ENCODE peak calls at places on chromosomes 6 and 20, in ten cellular contexts. C is CD8-positive, alpha-beta memory T cell; D is neural progenitor cell; K is endodermal cell; N is HCT116; P is hepatocyte; Z is transverse colon; U is lung; Q is thoracic aorta; J is mucosa of descending colon. L is an unnamed sample.

GRCh38 chr6:44495036-44495901 is 107.8 kb downstream of the CDC5L start:
- DNase-seq in C (no peak), D (peak; percentile 26), K (no peak), N (no peak), P (no peak), Z (no peak), U (no peak), Q (no peak), J (no peak), L (no peak)

GRCh38 chr6:68559716-68560115 is 75.4 kb upstream of the ADGRB3 start:
- DNase-seq in C (no peak), D (peak; percentile 48), K (peak; percentile 44), N (no peak), P (no peak), Z (no peak), U (no peak), Q (no peak), J (no peak), L (no peak)

GRCh38 chr20:5354871-5355270 is 38.1 kb upstream of the PROKR2 start:
- DNase-seq in C (no peak), D (no peak), K (no peak), N (no peak), P (no peak), Z (no peak), U (no peak), Q (no peak), J (no peak), L (no peak)

GRCh38 chr20:6769953-6770831 is 2.7 kb downstream of the BMP2 start:
- DNase-seq in C (no peak), D (peak; percentile 64), K (peak; percentile 87), N (no peak), P (peak; percentile 79), Z (peak; percentile 65), U (peak; percentile 52), Q (no peak), J (peak; percentile 80), L (peak; percentile 43)

GRCh38 chr6:6784514-6785162 is 196.1 kb downstream of the LY86 start:
- DNase-seq in C (no peak), D (no peak), K (no peak), N (no peak), P (no peak), Z (no peak), U (no peak), Q (no peak), J (no peak), L (no peak)

GRCh38 chr6:138765896-138766487 is 7.6 kb upstream of the CCDC28A start:
- DNase-seq in C (no peak), D (peak; percentile 47), K (no peak), N (peak; percentile 29), P (peak; percentile 49), Z (no peak), U (no peak), Q (no peak), J (no peak), L (peak; percentile 45)

GRCh38 chr6:33949877-33950831 is 146.4 kb upstream of the MLN start:
- DNase-seq in C (no peak), D (no peak), K (peak; percentile 81), N (no peak), P (peak; percentile 44), Z (peak; percentile 40), U (no peak), Q (no peak), J (peak; percentile 59), L (peak; percentile 74)

GRCh38 chr20:46970937-46971630 is 76.4 kb downstream of the EYA2 start:
- DNase-seq in C (no peak), D (peak; percentile 87), K (peak; percentile 84), N (peak; percentile 95), P (peak; percentile 82), Z (no peak), U (no peak), Q (no peak), J (no peak), L (peak; percentile 27)

GRCh38 chr6:36120979-36121706 is 9.2 kb upstream of the MAPK13 start:
- DNase-seq in C (peak; percentile 69), D (no peak), K (peak; percentile 72), N (no peak), P (peak; percentile 70), Z (peak; percentile 83), U (peak; percentile 60), Q (no peak), J (peak; percentile 85), L (peak; percentile 81)

GRCh38 chr6:2623348-2623747 is 127.4 kb downstream of the MYLK4 start:
- DNase-seq in C (no peak), D (no peak), K (no peak), N (no peak), P (no peak), Z (peak; percentile 55), U (no peak), Q (no peak), J (peak; percentile 71), L (peak; percentile 27)

GRCh38 chr6:89122625-89123024 is 4.8 kb upstream of the SRSF12 start:
- DNase-seq in C (no peak), D (peak; percentile 38), K (no peak), N (peak; percentile 21), P (peak; percentile 65), Z (no peak), U (peak; percentile 7), Q (no peak), J (no peak), L (peak; percentile 55)

DNA sequence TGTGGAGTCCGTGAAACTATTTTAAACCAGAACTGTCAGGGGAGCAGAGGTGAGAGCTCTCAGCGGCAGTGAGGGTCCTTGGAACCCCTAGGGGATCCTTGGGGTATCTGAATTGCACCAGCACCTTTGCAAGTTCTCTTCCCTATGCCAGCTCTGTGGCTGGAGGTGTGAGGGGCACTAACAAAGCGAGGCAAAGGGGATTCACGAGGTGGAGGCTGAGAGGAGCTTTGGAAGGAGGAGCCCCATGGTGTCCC is 49.5 kb downstream of the SYNJ2 start:
- DNase-seq in C (no peak), D (no peak), K (no peak), N (no peak), P (no peak), Z (no peak), U (no peak), Q (no peak), J (no peak), L (no peak)
- H3K4me1 ChIP-seq in C (peaks cover 37% of the 10 kb centered on the region), D (peaks cover 6% of the 10 kb centered on the region), K (no peaks in the 10 kb centered on the region), N (peaks cover 36% of the 10 kb centered on the region), P (peaks cover 35% of the 10 kb centered on the region), Z (peaks cover 55% of the 10 kb centered on the region), U (peaks cover 20% of the 10 kb centered on the region), Q (peaks cover 58% of the 10 kb centered on the region), J (peaks cover 35% of the 10 kb centered on the region), L (peaks cover 6% of the 10 kb centered on the region)

GRCh38 chr20:31801511-31801910 is 17.6 kb upstream of the MYLK2 start:
- DNase-seq in C (no peak), D (no peak), K (no peak), N (no peak), P (no peak), Z (no peak), U (no peak), Q (no peak), J (no peak), L (no peak)
- H3K36me3 ChIP-seq in C (no peaks in the 10 kb centered on the region), D (peaks cover 32% of the 10 kb centered on the region), K (peaks cover 86% of the 10 kb centered on the region), N (peaks cover 55% of the 10 kb centered on the region), P (no peaks in the 10 kb centered on the region), Z (no peaks in the 10 kb centered on the region), U (no peaks in the 10 kb centered on the region), Q (no peaks in the 10 kb centered on the region), J (no peaks in the 10 kb centered on the region), L (peaks cover 4% of the 10 kb centered on the region)

GRCh38 chr20:33825340-33826269 is 14.5 kb downstream of the CHMP4B start:
- DNase-seq in C (no peak), D (no peak), K (peak; percentile 67), N (no peak), P (peak; percentile 52), Z (no peak), U (no peak), Q (no peak), J (no peak), L (peak; percentile 92)

GRCh38 chr20:33824852-33825251 is 13.7 kb downstream of the CHMP4B start:
- DNase-seq in C (no peak), D (no peak), K (no peak), N (no peak), P (no peak), Z (no peak), U (no peak), Q (no peak), J (no peak), L (no peak)

GRCh38 chr20:33827629-33828325 is 16.6 kb downstream of the CHMP4B start:
- DNase-seq in C (no peak), D (no peak), K (no peak), N (no peak), P (no peak), Z (no peak), U (no peak), Q (no peak), J (no peak), L (no peak)

GRCh38 chr20:33827109-33827508 is 16.0 kb downstream of the CHMP4B start:
- DNase-seq in C (no peak), D (no peak), K (no peak), N (no peak), P (no peak), Z (no peak), U (no peak), Q (no peak), J (no peak), L (no peak)

DNA sequence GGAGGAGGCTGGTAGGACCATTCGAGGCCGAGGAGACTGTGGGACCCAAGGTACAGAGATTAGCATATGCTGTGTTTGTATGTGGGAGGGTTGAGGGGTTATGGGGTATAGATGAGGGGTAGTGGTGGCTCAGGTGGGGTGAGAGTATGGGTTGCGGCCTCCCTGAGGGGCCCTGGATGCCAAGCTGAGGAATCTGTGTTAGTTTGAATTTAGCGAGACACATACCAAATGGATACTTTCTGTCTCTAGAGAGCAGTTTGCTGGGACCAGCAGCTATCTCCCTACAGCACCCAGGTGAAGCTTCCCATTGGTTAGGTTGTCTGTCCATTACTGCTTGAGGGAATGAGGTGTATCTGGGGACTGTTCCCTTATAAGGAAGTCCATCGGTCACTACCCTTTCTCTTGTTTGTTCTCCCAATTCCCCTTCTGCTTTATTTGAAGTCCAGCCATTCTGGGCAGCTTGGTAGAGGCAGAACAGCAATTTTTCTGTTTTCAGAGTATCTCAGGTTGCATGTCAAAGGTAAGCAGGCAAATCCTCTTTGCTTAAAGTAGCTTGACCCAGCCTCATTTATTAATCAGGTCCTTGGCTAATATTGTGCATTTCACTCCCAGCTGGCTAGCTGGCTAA is 15.2 kb downstream of the CHMP4B start:
- DNase-seq in C (no peak), D (no peak), K (peak; percentile 77), N (no peak), P (peak; percentile 61), Z (no peak), U (no peak), Q (no peak), J (no peak), L (no peak)
- H3K4me1 ChIP-seq in C (peaks cover 38% of the 10 kb centered on the region), D (peaks cover 14% of the 10 kb centered on the region), K (peaks cover 38% of the 10 kb centered on the region), N (peaks cover 4% of the 10 kb centered on the region), P (peaks cover 67% of the 10 kb centered on the region), Z (peaks cover 90% of the 10 kb centered on the region), U (peaks cover 35% of the 10 kb centered on the region), Q (peaks cover 64% of the 10 kb centered on the region), J (peaks cover 77% of the 10 kb centered on the region), L (peaks cover 33% of the 10 kb centered on the region)

DNA sequence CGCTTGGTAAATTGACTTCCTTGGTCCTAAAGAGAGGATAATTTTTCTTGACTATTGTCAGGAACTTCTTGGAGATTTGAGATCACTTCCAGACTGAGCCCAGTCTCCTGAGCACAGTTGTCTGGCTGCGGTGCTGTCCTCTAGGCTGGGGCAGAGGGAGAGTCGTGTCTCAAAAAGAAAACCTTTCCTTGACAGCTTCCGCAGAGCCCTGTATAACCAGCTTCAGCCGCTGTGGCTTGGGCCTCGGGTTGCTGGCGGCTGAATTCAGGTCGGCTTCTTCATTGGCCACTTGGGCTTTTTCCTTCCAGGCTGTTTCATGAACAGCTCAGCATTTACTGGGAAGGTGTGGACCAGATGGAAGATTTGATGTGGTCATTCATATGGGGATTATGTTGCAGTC is 75.9 kb downstream of the DHX35 start:
- DNase-seq in C (no peak), D (no peak), K (no peak), N (no peak), P (no peak), Z (no peak), U (no peak), Q (no peak), J (no peak), L (no peak)
- H3K36me3 ChIP-seq in C (peaks cover 22% of the 10 kb centered on the region), D (peaks cover 7% of the 10 kb centered on the region), K (peaks cover 44% of the 10 kb centered on the region), N (peaks cover 20% of the 10 kb centered on the region), P (no peaks in the 10 kb centered on the region), Z (no peaks in the 10 kb centered on the region), U (peaks cover 27% of the 10 kb centered on the region), Q (peaks cover 39% of the 10 kb centered on the region), J (peaks cover 11% of the 10 kb centered on the region), L (peaks cover 24% of the 10 kb centered on the region)

L was measured in small intestine.